ENCODE peak calls at places on chromosomes 5 and 9, in five cellular contexts. V is dorsolateral prefrontal cortex, L is body of pancreas, R is astrocyte, H is fibroblast of pulmonary artery. K is an unnamed sample.

GRCh38 chr5:143060018-143060417 is 289.8 kb downstream of the ARHGAP26 start:
- DNase-seq in V (no peak), L (no peak), R (no peak), H (no peak), K (no peak)

GRCh38 chr5:103587185-103587748 is 24.7 kb upstream of the NUDT12 start:
- DNase-seq in V (no peak), L (no peak), R (peak), H (peak), K (peak)

GRCh38 chr5:116524505-116524904 is 50.1 kb downstream of the SEMA6A start:
- DNase-seq in V (no peak), L (no peak), R (no peak), H (no peak), K (no peak)

GRCh38 chr9:129145841-129146292 is 32.2 kb downstream of the IER5L start:
- DNase-seq in V (no peak), L (no peak), R (peak), H (peak), K (peak)

GRCh38 chr9:69605406-69605805 is 66.8 kb downstream of the APBA1 start:
- DNase-seq in V (no peak), L (no peak), R (no peak), H (no peak), K (no peak)

GRCh38 chr9:135890190-135890861 is 17.0 kb downstream of the CAMSAP1 start:
- DNase-seq in V (no peak), L (no peak), R (no peak), H (no peak), K (no peak)

GRCh38 chr9:131330814-131331600 is 41.5 kb downstream of the PLPP7 start:
- DNase-seq in V (no peak), L (no peak), R (no peak), H (no peak), K (no peak)

GRCh38 chr9:128894764-128895163 is 12.8 kb downstream of the LRRC8A start:
- DNase-seq in V (no peak), L (no peak), R (no peak), H (no peak), K (no peak)

GRCh38 chr9:79166005-79166404 is 405.8 kb upstream of the TLE4 start:
- DNase-seq in V (no peak), L (no peak), R (peak), H (peak), K (peak)

GRCh38 chr9:105118646-105119045 is 125.8 kb upstream of the SLC44A1 start:
- DNase-seq in V (no peak), L (no peak), R (peak), H (no peak), K (no peak)

GRCh38 chr5:53321721-53322120 is 158.7 kb upstream of the FST start:
- DNase-seq in V (no peak), L (no peak), R (no peak), H (no peak), K (no peak)

GRCh38 chr5:124764585-124764984 is 18.1 kb upstream of the ZNF608 start:
- DNase-seq in V (no peak), L (no peak), R (no peak), H (no peak), K (no peak)

GRCh38 chr5:147065071-147065470 is 169.8 kb upstream of the STK32A start:
- DNase-seq in V (no peak), L (no peak), R (no peak), H (no peak), K (no peak)

GRCh38 chr5:172534229-172535169 is 80.2 kb upstream of the SH3PXD2B start:
- DNase-seq in V (no peak), L (no peak), R (no peak), H (no peak), K (no peak)

GRCh38 chr9:70525553-70525952 is 111.1 kb upstream of the KLF9 start:
- DNase-seq in V (no peak), L (no peak), R (no peak), H (peak), K (peak)

GRCh38 chr9:125435776-125436612 is 174.4 kb downstream of the GAPVD1 start:
- DNase-seq in V (no peak), L (no peak), R (no peak), H (no peak), K (no peak)

GRCh38 chr9:134053401-134053871 is 14.4 kb downstream of the BRD3 start:
- DNase-seq in V (no peak), L (no peak), R (no peak), H (no peak), K (no peak)

DNA sequence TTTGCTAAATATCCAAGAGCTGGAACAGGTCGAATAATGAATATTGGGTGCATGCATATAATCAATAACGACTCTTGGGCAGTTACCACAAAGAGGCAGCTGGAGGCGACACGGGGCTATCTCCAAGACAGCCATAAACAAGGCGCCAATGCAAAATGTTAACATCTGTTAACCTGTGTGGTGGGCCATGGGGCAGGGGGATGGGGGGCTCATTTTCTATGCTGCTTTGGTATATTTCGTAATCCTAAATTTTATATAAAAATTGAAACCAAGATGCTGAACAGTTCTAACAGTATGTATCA is 1.3 kb upstream of the RNF44 start:
- DNase-seq in V (no peak), L (no peak), R (no peak), H (no peak), K (no peak)
- TF ChIP-seq CTCF in V (no peak), L (no peak), R (no peak), H (no peak), K (no peak)

GRCh38 chr5:150129454-150129812 is 26.2 kb downstream of the PDGFRB start:
- DNase-seq in V (no peak), L (no peak), R (no peak), H (no peak), K (no peak)

GRCh38 chr5:150131978-150132694 is 23.5 kb downstream of the PDGFRB start:
- DNase-seq in V (no peak), L (no peak), R (no peak), H (no peak), K (peak)

GRCh38 chr5:150131461-150131860 is 24.2 kb downstream of the PDGFRB start:
- DNase-seq in V (no peak), L (no peak), R (no peak), H (no peak), K (no peak)

GRCh38 chr5:150130493-150130922 is 25.1 kb downstream of the PDGFRB start:
- DNase-seq in V (no peak), L (no peak), R (no peak), H (no peak), K (no peak)

DNA sequence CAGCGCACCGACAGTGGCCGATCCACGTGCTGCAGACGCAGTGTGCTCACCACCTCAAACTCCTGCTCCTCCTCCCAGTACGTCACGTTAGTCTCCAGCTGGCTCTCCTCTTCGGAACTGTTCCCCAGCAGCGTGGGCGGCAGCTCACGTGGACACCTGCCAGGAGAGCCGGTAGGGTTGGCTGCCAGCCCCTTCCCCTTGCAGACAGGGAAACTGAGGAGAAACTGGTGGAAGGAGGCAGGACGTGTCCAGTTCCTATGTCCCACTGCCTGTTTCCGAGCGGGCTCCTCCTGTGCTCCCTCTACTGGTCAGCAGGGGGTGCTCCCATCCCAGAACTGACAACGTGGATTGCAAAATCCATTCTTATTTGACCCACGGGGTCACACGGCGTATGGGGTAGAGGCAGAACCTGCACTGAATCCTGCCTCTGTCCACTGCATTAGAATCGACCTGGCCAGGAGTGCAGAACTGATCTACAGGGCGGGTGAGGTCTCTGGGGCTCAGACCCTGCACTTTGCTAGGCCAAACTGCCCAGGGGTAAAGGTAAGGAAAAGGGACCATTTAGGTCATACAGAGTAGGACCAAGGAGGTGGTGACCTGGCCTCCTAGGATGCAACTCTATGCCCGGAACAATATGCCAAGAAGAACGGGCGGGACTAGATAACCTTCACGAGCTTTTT is 25.7 kb downstream of the PDGFRB start:
- DNase-seq in V (peak), L (peak), R (no peak), H (peak), K (peak)
- H3K4me3 ChIP-seq in V (no peak), L (no peak), R (no peak), H (no peak), K (no peak)

GRCh38 chr9:27367922-27368316 is 71.0 kb upstream of the EQTN start:
- DNase-seq in V (no peak), L (no peak), R (no peak), H (peak), K (no peak)

GRCh38 chr9:27367175-27367798 is 70.3 kb upstream of the EQTN start:
- DNase-seq in V (no peak), L (no peak), R (no peak), H (no peak), K (no peak)

GRCh38 chr9:27362447-27363210 is 65.7 kb upstream of the EQTN start:
- DNase-seq in V (no peak), L (no peak), R (no peak), H (no peak), K (no peak)

GRCh38 chr9:27368317-27368985 is 71.5 kb upstream of the EQTN start:
- DNase-seq in V (peak), L (no peak), R (no peak), H (peak), K (peak)

DNA sequence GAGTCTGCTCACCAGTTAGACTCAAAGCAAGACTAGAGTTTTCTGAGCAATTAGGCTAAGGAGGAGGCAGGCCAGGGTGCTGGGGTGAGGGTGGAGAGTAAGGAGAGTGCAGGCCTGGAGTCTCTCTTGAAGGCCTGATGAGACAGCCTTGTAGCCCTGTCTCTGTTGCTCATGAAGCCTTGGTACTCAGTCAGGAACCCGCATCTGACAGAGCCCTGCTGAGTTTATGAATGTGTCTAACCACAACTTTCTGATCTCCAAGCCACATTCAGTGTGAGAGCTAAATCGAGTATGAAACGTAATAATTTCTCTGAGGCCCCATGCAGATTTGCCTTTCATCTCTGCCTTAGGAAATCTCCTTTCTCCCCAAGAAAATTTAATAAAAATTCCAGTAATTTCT is 69.0 kb upstream of the EQTN start:
- DNase-seq in V (no peak), L (no peak), R (peak), H (no peak), K (no peak)
- TF ChIP-seq CTCF in V (no peak), L (no peak), R (no peak), H (no peak), K (no peak)

GRCh38 chr9:37104183-37104889 is 16.0 kb upstream of the ZCCHC7 start:
- DNase-seq in V (no peak), L (no peak), R (peak), H (peak), K (peak)

GRCh38 chr9:37105169-37105750 is 15.1 kb upstream of the ZCCHC7 start:
- DNase-seq in V (no peak), L (no peak), R (no peak), H (no peak), K (peak)

GRCh38 chr9:37102476-37102875 is 17.9 kb upstream of the ZCCHC7 start:
- DNase-seq in V (no peak), L (no peak), R (no peak), H (no peak), K (peak)

DNA sequence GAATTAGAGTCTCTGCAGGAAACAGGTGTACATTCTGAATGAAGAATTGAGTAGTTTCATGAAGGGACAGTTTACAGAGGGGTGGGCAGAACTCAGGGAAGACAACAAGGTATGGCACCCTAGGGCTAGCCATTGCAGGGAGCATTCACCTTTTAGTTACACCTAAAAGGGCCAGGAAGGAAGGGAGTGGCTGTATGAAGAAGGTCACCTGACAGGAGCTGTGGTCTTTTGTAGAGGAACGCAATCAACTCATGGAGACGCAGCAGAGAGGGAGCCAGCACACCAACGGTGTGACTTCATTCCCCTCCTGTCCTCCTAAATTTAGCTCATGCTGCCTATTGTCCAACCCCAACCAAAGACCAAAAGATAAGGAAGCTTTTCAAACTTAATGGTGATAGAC is 12.7 kb upstream of the ZCCHC7 start:
- DNase-seq in V (no peak), L (no peak), R (no peak), H (no peak), K (no peak)
- H3K4me3 ChIP-seq in V (no peak), L (no peak), R (no peak), H (no peak), K (no peak)

GRCh38 chr5:138339464-138339863 is 1.4 kb downstream of the FAM53C start:
- DNase-seq in V (no peak), L (no peak), R (no peak), H (no peak), K (no peak)

GRCh38 chr5:138339086-138339456 is 1.0 kb downstream of the FAM53C start:
- DNase-seq in V (no peak), L (no peak), R (no peak), H (peak), K (peak)

GRCh38 chr5:138336952-138337684 is 948 bp upstream of the FAM53C start:
- DNase-seq in V (no peak), L (peak), R (no peak), H (peak), K (no peak)

GRCh38 chr5:138338411-138339085 is 482 bp downstream of the FAM53C start:
- DNase-seq in V (no peak), L (no peak), R (no peak), H (no peak), K (no peak)

GRCh38 chr5:138337685-138338410 is at the start of gene FAM53C:
- DNase-seq in V (peak), L (peak), R (peak), H (peak), K (peak)
- TF ChIP-seq CTCF in V (peak), L (no peak), R (no peak), H (no peak), K (no peak)

GRCh38 chr5:61951295-61951694 is 354.7 kb upstream of the KIF2A start:
- DNase-seq in V (no peak), L (no peak), R (no peak), H (no peak), K (no peak)
- H3K4me3 ChIP-seq in V (no peak), L (no peak), R (no peak), H (no peak), K (no peak)

DNA sequence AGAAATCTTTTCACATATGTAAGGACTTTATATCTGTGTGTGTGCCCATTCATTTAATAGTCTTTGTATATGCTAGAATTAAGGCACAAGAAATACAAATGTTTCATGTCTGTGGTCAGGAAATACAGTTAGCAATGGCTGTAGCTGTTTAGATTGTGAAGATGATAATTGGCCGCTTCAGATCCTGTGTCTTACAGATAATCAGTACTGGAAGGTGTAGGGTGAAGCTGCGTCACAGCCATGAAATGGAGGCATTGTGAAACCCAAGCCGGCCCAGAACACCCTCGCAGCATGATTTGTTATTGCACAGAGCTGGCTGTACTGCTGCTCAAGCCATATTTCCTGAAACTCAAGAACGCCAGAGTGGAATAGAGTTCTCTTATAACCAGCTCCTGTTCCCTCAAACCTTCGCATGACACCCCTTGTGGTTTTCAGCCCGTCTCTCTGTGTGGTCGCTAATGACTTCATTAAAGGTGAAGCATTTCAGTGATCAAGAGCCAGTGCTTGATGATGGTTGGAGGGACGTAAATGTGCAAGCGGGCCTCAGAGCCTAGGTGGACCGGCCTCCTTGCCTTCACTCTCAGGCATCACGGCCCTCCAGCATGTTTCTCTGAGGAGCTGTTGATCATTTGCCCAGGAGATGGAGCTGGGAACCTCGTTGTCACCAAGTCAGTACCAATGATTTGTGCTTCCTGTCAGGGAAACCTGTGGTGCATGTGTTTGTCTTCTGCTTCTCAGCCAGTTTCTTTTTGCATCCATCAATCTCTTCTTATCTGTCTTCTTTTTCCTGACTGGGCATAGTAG is 80.1 kb downstream of the F2RL2 start:
- DNase-seq in V (no peak), L (no peak), R (no peak), H (no peak), K (no peak)
- TF ChIP-seq CTCF in V (no peak), L (no peak), R (no peak), H (no peak), K (no peak)

GRCh38 chr9:22208846-22209585 is 199.9 kb upstream of the CDKN2B start:
- DNase-seq in V (no peak), L (no peak), R (peak), H (no peak), K (peak)
- H3K4me3 ChIP-seq in V (no peak), L (no peak), R (no peak), H (no peak), K (no peak)